ENCODE peak calls at places on chromosome 5, in ten cellular contexts. One of them, this sample, is unnamed.

GRCh38 chr5:115033861-115034260 is 135.8 kb downstream of the TRIM36 start:
- DNase-seq in PC-3: no peak
- DNase-seq in Karpas-422: peak; percentile 74
- DNase-seq in fibroblast of lung: no peak
- DNase-seq in neural progenitor cell: peak; percentile 30
- DNase-seq in GM23338: peak; percentile 68
- DNase-seq in HepG2: peak; percentile 6
- DNase-seq in OCI-LY7: no peak
- DNase-seq in mesendoderm: peak; percentile 71
- DNase-seq in keratinocyte: no peak
- DNase-seq in this sample: peak; percentile 19

GRCh38 chr5:137611926-137612435 is 112.9 kb upstream of the SPOCK1 start:
- DNase-seq in fibroblast of lung: no peak
- DNase-seq in keratinocyte: no peak
- DNase-seq in HepG2: no peak
- DNase-seq in GM23338: no peak
- DNase-seq in OCI-LY7: no peak
- DNase-seq in Karpas-422: no peak
- DNase-seq in mesendoderm: no peak
- DNase-seq in neural progenitor cell: no peak
- DNase-seq in PC-3: no peak
- DNase-seq in this sample: no peak

GRCh38 chr5:72206160-72206559 is 98.9 kb downstream of the MAP1B start:
- DNase-seq in mesendoderm: no peak
- DNase-seq in OCI-LY7: no peak
- DNase-seq in keratinocyte: no peak
- DNase-seq in GM23338: no peak
- DNase-seq in HepG2: no peak
- DNase-seq in fibroblast of lung: peak; percentile 35
- DNase-seq in PC-3: no peak
- DNase-seq in neural progenitor cell: no peak
- DNase-seq in Karpas-422: no peak
- DNase-seq in this sample: no peak

GRCh38 chr5:76810236-76810635 is 8.6 kb upstream of the F2RL1 start:
- DNase-seq in neural progenitor cell: no peak
- DNase-seq in GM23338: no peak
- DNase-seq in OCI-LY7: no peak
- DNase-seq in mesendoderm: no peak
- DNase-seq in Karpas-422: no peak
- DNase-seq in HepG2: no peak
- DNase-seq in fibroblast of lung: no peak
- DNase-seq in keratinocyte: no peak
- DNase-seq in PC-3: no peak
- DNase-seq in this sample: no peak

GRCh38 chr5:52604151-52604550 is 183.6 kb upstream of the ITGA1 start:
- DNase-seq in Karpas-422: no peak
- DNase-seq in fibroblast of lung: no peak
- DNase-seq in GM23338: no peak
- DNase-seq in mesendoderm: no peak
- DNase-seq in OCI-LY7: no peak
- DNase-seq in PC-3: peak; percentile 12
- DNase-seq in neural progenitor cell: no peak
- DNase-seq in HepG2: no peak
- DNase-seq in keratinocyte: no peak
- DNase-seq in this sample: peak; percentile 33

GRCh38 chr5:107154598-107154997 is 516.1 kb downstream of the EFNA5 start:
- DNase-seq in PC-3: no peak
- DNase-seq in OCI-LY7: no peak
- DNase-seq in fibroblast of lung: no peak
- DNase-seq in GM23338: no peak
- DNase-seq in neural progenitor cell: no peak
- DNase-seq in mesendoderm: no peak
- DNase-seq in HepG2: no peak
- DNase-seq in Karpas-422: no peak
- DNase-seq in keratinocyte: no peak
- DNase-seq in this sample: no peak

GRCh38 chr5:133449181-133449580 is 163.2 kb downstream of the FSTL4 start:
- DNase-seq in PC-3: no peak
- DNase-seq in keratinocyte: no peak
- DNase-seq in OCI-LY7: no peak
- DNase-seq in neural progenitor cell: no peak
- DNase-seq in GM23338: no peak
- DNase-seq in mesendoderm: no peak
- DNase-seq in Karpas-422: no peak
- DNase-seq in fibroblast of lung: no peak
- DNase-seq in HepG2: no peak
- DNase-seq in this sample: no peak

GRCh38 chr5:176647870-176648466 is 684 bp downstream of the TSPAN17 start:
- DNase-seq in OCI-LY7: no peak
- DNase-seq in PC-3: peak; percentile 56
- DNase-seq in mesendoderm: peak; percentile 33
- DNase-seq in keratinocyte: no peak
- DNase-seq in neural progenitor cell: peak; percentile 59
- DNase-seq in Karpas-422: no peak
- DNase-seq in HepG2: no peak
- DNase-seq in fibroblast of lung: peak; percentile 17
- DNase-seq in GM23338: peak; percentile 43
- DNase-seq in this sample: peak; percentile 71

GRCh38 chr5:168317521-168318147 is 26.2 kb downstream of the WWC1 start:
- DNase-seq in mesendoderm: peak; percentile 62
- DNase-seq in Karpas-422: no peak
- DNase-seq in neural progenitor cell: peak; percentile 35
- DNase-seq in keratinocyte: no peak
- DNase-seq in fibroblast of lung: peak; percentile 98
- DNase-seq in OCI-LY7: no peak
- DNase-seq in PC-3: peak; percentile 74
- DNase-seq in GM23338: no peak
- DNase-seq in HepG2: peak; percentile 92
- DNase-seq in this sample: peak; percentile 95

GRCh38 chr5:33487256-33487655 is 46.5 kb downstream of the TARS1 start:
- DNase-seq in PC-3: no peak
- DNase-seq in OCI-LY7: no peak
- DNase-seq in HepG2: no peak
- DNase-seq in keratinocyte: no peak
- DNase-seq in mesendoderm: no peak
- DNase-seq in GM23338: no peak
- DNase-seq in fibroblast of lung: no peak
- DNase-seq in neural progenitor cell: no peak
- DNase-seq in Karpas-422: no peak
- DNase-seq in this sample: no peak

GRCh38 chr5:96969401-96969800 is 33.5 kb downstream of the LNPEP start:
- DNase-seq in PC-3: no peak
- DNase-seq in Karpas-422: no peak
- DNase-seq in OCI-LY7: no peak
- DNase-seq in keratinocyte: no peak
- DNase-seq in neural progenitor cell: no peak
- DNase-seq in HepG2: no peak
- DNase-seq in mesendoderm: no peak
- DNase-seq in fibroblast of lung: peak; percentile 29
- DNase-seq in GM23338: no peak
- DNase-seq in this sample: no peak

GRCh38 chr5:159049844-159050318 is 49.8 kb downstream of the EBF1 start:
- DNase-seq in neural progenitor cell: no peak
- DNase-seq in OCI-LY7: peak; percentile 51
- DNase-seq in keratinocyte: no peak
- DNase-seq in Karpas-422: peak; percentile 78
- DNase-seq in GM23338: peak; percentile 51
- DNase-seq in HepG2: no peak
- DNase-seq in PC-3: peak; percentile 33
- DNase-seq in fibroblast of lung: no peak
- DNase-seq in mesendoderm: peak; percentile 33
- DNase-seq in this sample: peak; percentile 38

GRCh38 chr5:58263291-58263690 is 196.6 kb downstream of the PLK2 start:
- DNase-seq in HepG2: no peak
- DNase-seq in neural progenitor cell: no peak
- DNase-seq in fibroblast of lung: peak; percentile 57
- DNase-seq in keratinocyte: no peak
- DNase-seq in GM23338: no peak
- DNase-seq in Karpas-422: no peak
- DNase-seq in OCI-LY7: no peak
- DNase-seq in PC-3: no peak
- DNase-seq in mesendoderm: no peak
- DNase-seq in this sample: no peak

GRCh38 chr5:1127991-1128785 is 16.3 kb upstream of the SLC12A7 start:
- DNase-seq in HepG2: no peak
- DNase-seq in GM23338: no peak
- DNase-seq in fibroblast of lung: no peak
- DNase-seq in neural progenitor cell: no peak
- DNase-seq in OCI-LY7: no peak
- DNase-seq in PC-3: peak; percentile 18
- DNase-seq in mesendoderm: no peak
- DNase-seq in keratinocyte: no peak
- DNase-seq in Karpas-422: no peak
- DNase-seq in this sample: no peak

GRCh38 chr5:19496056-19496455 is 491.9 kb downstream of the CDH18 start:
- DNase-seq in neural progenitor cell: no peak
- DNase-seq in mesendoderm: no peak
- DNase-seq in keratinocyte: no peak
- DNase-seq in fibroblast of lung: peak; percentile 19
- DNase-seq in PC-3: no peak
- DNase-seq in HepG2: no peak
- DNase-seq in Karpas-422: no peak
- DNase-seq in GM23338: no peak
- DNase-seq in OCI-LY7: no peak
- DNase-seq in this sample: no peak

GRCh38 chr5:179061025-179061424 is 852 bp downstream of the ZNF354C start:
- DNase-seq in GM23338: no peak
- DNase-seq in neural progenitor cell: no peak
- DNase-seq in HepG2: no peak
- DNase-seq in mesendoderm: no peak
- DNase-seq in keratinocyte: no peak
- DNase-seq in PC-3: no peak
- DNase-seq in Karpas-422: no peak
- DNase-seq in OCI-LY7: no peak
- DNase-seq in fibroblast of lung: no peak
- DNase-seq in this sample: no peak
- H3K4me3 ChIP-seq in GM23338: peak overlapping the region; percentile 78
- H3K4me3 ChIP-seq in neural progenitor cell: peak overlapping the region; percentile 60
- H3K4me3 ChIP-seq in HepG2: no peak overlapping the region
- H3K4me3 ChIP-seq in mesendoderm: no peak overlapping the region
- H3K4me3 ChIP-seq in keratinocyte: peak overlapping the region; percentile 82
- H3K4me3 ChIP-seq in PC-3: no peak overlapping the region
- H3K4me3 ChIP-seq in Karpas-422: no peak overlapping the region
- H3K4me3 ChIP-seq in OCI-LY7: no peak overlapping the region
- H3K4me3 ChIP-seq in fibroblast of lung: peak overlapping the region; percentile 72
- H3K4me3 ChIP-seq in this sample: peak overlapping the region; percentile 68

GRCh38 chr5:16913187-16913839 is 22.8 kb downstream of the MYO10 start:
- DNase-seq in GM23338: no peak
- DNase-seq in keratinocyte: no peak
- DNase-seq in PC-3: peak; percentile 83
- DNase-seq in Karpas-422: no peak
- DNase-seq in mesendoderm: no peak
- DNase-seq in neural progenitor cell: no peak
- DNase-seq in fibroblast of lung: peak; percentile 66
- DNase-seq in HepG2: no peak
- DNase-seq in OCI-LY7: no peak
- DNase-seq in this sample: no peak

GRCh38 chr5:16916262-16916878 is 19.7 kb downstream of the MYO10 start:
- DNase-seq in keratinocyte: no peak
- DNase-seq in HepG2: no peak
- DNase-seq in GM23338: no peak
- DNase-seq in PC-3: peak; percentile 100
- DNase-seq in fibroblast of lung: peak; percentile 98
- DNase-seq in neural progenitor cell: no peak
- DNase-seq in mesendoderm: no peak
- DNase-seq in Karpas-422: no peak
- DNase-seq in OCI-LY7: no peak
- DNase-seq in this sample: no peak

GRCh38 chr5:16912080-16912479 is 24.0 kb downstream of the MYO10 start:
- DNase-seq in GM23338: no peak
- DNase-seq in fibroblast of lung: no peak
- DNase-seq in Karpas-422: no peak
- DNase-seq in neural progenitor cell: no peak
- DNase-seq in OCI-LY7: no peak
- DNase-seq in mesendoderm: no peak
- DNase-seq in keratinocyte: no peak
- DNase-seq in HepG2: no peak
- DNase-seq in PC-3: no peak
- DNase-seq in this sample: no peak

GRCh38 chr5:16913840-16914435 is 22.1 kb downstream of the MYO10 start:
- DNase-seq in keratinocyte: no peak
- DNase-seq in GM23338: no peak
- DNase-seq in neural progenitor cell: no peak
- DNase-seq in OCI-LY7: no peak
- DNase-seq in mesendoderm: no peak
- DNase-seq in HepG2: no peak
- DNase-seq in Karpas-422: no peak
- DNase-seq in fibroblast of lung: no peak
- DNase-seq in PC-3: no peak
- DNase-seq in this sample: no peak

GRCh38 chr5:16914584-16914983 is 21.5 kb downstream of the MYO10 start:
- DNase-seq in PC-3: no peak
- DNase-seq in GM23338: no peak
- DNase-seq in HepG2: no peak
- DNase-seq in mesendoderm: no peak
- DNase-seq in Karpas-422: no peak
- DNase-seq in keratinocyte: no peak
- DNase-seq in fibroblast of lung: no peak
- DNase-seq in OCI-LY7: no peak
- DNase-seq in neural progenitor cell: no peak
- DNase-seq in this sample: no peak
- H3K27ac ChIP-seq in PC-3: no peak overlapping the region
- H3K27ac ChIP-seq in GM23338: no peak overlapping the region
- H3K27ac ChIP-seq in HepG2: no peak overlapping the region
- H3K27ac ChIP-seq in mesendoderm: no peak overlapping the region
- H3K27ac ChIP-seq in Karpas-422: no peak overlapping the region
- H3K27ac ChIP-seq in keratinocyte: peak overlapping the region; percentile 97
- H3K27ac ChIP-seq in fibroblast of lung: no peak overlapping the region
- H3K27ac ChIP-seq in OCI-LY7: no peak overlapping the region
- H3K27ac ChIP-seq in neural progenitor cell: no peak overlapping the region
- H3K27ac ChIP-seq in this sample: no peak overlapping the region

GRCh38 chr5:160270704-160271103 is 41.4 kb downstream of the FABP6 start:
- DNase-seq in GM23338: no peak
- DNase-seq in keratinocyte: no peak
- DNase-seq in mesendoderm: no peak
- DNase-seq in PC-3: no peak
- DNase-seq in fibroblast of lung: no peak
- DNase-seq in OCI-LY7: no peak
- DNase-seq in Karpas-422: no peak
- DNase-seq in HepG2: no peak
- DNase-seq in neural progenitor cell: no peak
- DNase-seq in this sample: no peak
- H3K4me2 ChIP-seq in GM23338: peak overlapping the region; percentile 64
- H3K4me2 ChIP-seq in keratinocyte: peak overlapping the region; percentile 62
- H3K4me2 ChIP-seq in mesendoderm: no peak overlapping the region
- H3K4me2 ChIP-seq in PC-3: no peak overlapping the region
- H3K4me2 ChIP-seq in fibroblast of lung: no peak overlapping the region
- H3K4me2 ChIP-seq in OCI-LY7: no peak overlapping the region
- H3K4me2 ChIP-seq in Karpas-422: no peak overlapping the region
- H3K4me2 ChIP-seq in HepG2: no peak overlapping the region
- H3K4me2 ChIP-seq in neural progenitor cell: peak overlapping the region; percentile 60
- H3K4me2 ChIP-seq in this sample: peak overlapping the region; percentile 9

DNA sequence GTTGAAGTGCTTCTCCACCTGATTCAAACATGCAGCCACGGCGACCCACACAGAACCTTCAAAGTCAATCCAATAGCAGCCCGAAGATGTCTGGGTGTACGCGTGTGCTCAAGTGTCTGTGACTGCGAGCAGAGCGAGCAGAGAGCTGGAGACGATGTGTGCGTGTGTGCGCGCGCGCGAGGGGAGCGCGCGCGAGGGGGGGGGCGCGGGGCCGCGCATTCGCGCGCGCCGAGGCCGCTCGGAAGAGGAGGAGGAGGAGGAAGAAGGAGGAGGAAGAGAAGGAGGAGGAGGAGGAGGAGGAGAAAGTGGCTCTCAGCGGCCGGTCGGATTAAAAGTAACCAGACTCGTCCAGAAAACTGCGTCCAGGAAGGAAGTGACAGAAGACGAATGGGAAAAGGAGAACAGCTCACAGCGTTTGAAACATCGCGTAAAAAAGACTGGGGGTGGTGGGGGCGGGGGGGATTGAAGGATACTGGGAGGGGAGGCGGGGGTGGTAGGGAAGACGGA is at the start of gene MEF2C:
- DNase-seq in mesendoderm: peak; percentile 54
- DNase-seq in OCI-LY7: peak; percentile 78
- DNase-seq in Karpas-422: peak; percentile 94
- DNase-seq in HepG2: no peak
- DNase-seq in fibroblast of lung: peak; percentile 87
- DNase-seq in GM23338: peak; percentile 59
- DNase-seq in keratinocyte: no peak
- DNase-seq in PC-3: peak; percentile 83
- DNase-seq in neural progenitor cell: peak; percentile 75
- DNase-seq in this sample: peak; percentile 70
- H3K4me3 ChIP-seq in mesendoderm: peak within 1 kb of the TSS; percentile 65
- H3K4me3 ChIP-seq in OCI-LY7: peak within 1 kb of the TSS; percentile 73
- H3K4me3 ChIP-seq in Karpas-422: peak within 1 kb of the TSS; percentile 94
- H3K4me3 ChIP-seq in HepG2: peak within 1 kb of the TSS; percentile 31
- H3K4me3 ChIP-seq in fibroblast of lung: peak within 1 kb of the TSS; percentile 86
- H3K4me3 ChIP-seq in GM23338: peak within 1 kb of the TSS; percentile 71
- H3K4me3 ChIP-seq in keratinocyte: peak within 1 kb of the TSS; percentile 28
- H3K4me3 ChIP-seq in PC-3: peak within 1 kb of the TSS; percentile 85
- H3K4me3 ChIP-seq in neural progenitor cell: peak within 1 kb of the TSS; percentile 82
- H3K4me3 ChIP-seq in this sample: peak within 1 kb of the TSS; percentile 74